ENCODE peak calls at places on chromosome 10, in six cellular contexts. One of them, this sample, is unnamed.

GRCh38 chr10:71860243-71861029 is 9.4 kb upstream of the PSAP start:
- DNase-seq in fibroblast of pulmonary artery: peak; percentile 100
- DNase-seq in T-helper 1 cell: no peak
- DNase-seq in sciatic nerve: peak; percentile 92
- DNase-seq in stimulated activated CD8-positive, alpha-beta memory T cell treated with anti-CD3 and anti-CD28 coated beads, Interleukin-7, amount 100 ng/mL, for 1 hour: no peak
- DNase-seq in effector memory CD4-positive, alpha-beta T cell: no peak
- DNase-seq in this sample: no peak

GRCh38 chr10:70858759-70859158 is 29.6 kb downstream of the PCBD1 start:
- DNase-seq in fibroblast of pulmonary artery: no peak
- DNase-seq in T-helper 1 cell: no peak
- DNase-seq in sciatic nerve: no peak
- DNase-seq in stimulated activated CD8-positive, alpha-beta memory T cell treated with anti-CD3 and anti-CD28 coated beads, Interleukin-7, amount 100 ng/mL, for 1 hour: no peak
- DNase-seq in effector memory CD4-positive, alpha-beta T cell: no peak
- DNase-seq in this sample: no peak

GRCh38 chr10:13685885-13686284 is 99.1 kb downstream of the PRPF18 start:
- DNase-seq in fibroblast of pulmonary artery: no peak
- DNase-seq in T-helper 1 cell: no peak
- DNase-seq in sciatic nerve: no peak
- DNase-seq in stimulated activated CD8-positive, alpha-beta memory T cell treated with anti-CD3 and anti-CD28 coated beads, Interleukin-7, amount 100 ng/mL, for 1 hour: no peak
- DNase-seq in effector memory CD4-positive, alpha-beta T cell: no peak
- DNase-seq in this sample: no peak

GRCh38 chr10:78533093-78533492 is 499.4 kb downstream of the RPS24 start:
- DNase-seq in fibroblast of pulmonary artery: no peak
- DNase-seq in T-helper 1 cell: no peak
- DNase-seq in sciatic nerve: peak; percentile 44
- DNase-seq in stimulated activated CD8-positive, alpha-beta memory T cell treated with anti-CD3 and anti-CD28 coated beads, Interleukin-7, amount 100 ng/mL, for 1 hour: no peak
- DNase-seq in effector memory CD4-positive, alpha-beta T cell: no peak
- DNase-seq in this sample: no peak

GRCh38 chr10:103666109-103666508 is 172.6 kb downstream of the NEURL1 start:
- DNase-seq in fibroblast of pulmonary artery: peak; percentile 60
- DNase-seq in T-helper 1 cell: no peak
- DNase-seq in sciatic nerve: no peak
- DNase-seq in stimulated activated CD8-positive, alpha-beta memory T cell treated with anti-CD3 and anti-CD28 coated beads, Interleukin-7, amount 100 ng/mL, for 1 hour: no peak
- DNase-seq in effector memory CD4-positive, alpha-beta T cell: no peak
- DNase-seq in this sample: no peak

GRCh38 chr10:8180348-8180747 is 125.9 kb downstream of the GATA3 start:
- DNase-seq in fibroblast of pulmonary artery: no peak
- DNase-seq in T-helper 1 cell: no peak
- DNase-seq in sciatic nerve: no peak
- DNase-seq in stimulated activated CD8-positive, alpha-beta memory T cell treated with anti-CD3 and anti-CD28 coated beads, Interleukin-7, amount 100 ng/mL, for 1 hour: no peak
- DNase-seq in effector memory CD4-positive, alpha-beta T cell: no peak
- DNase-seq in this sample: no peak

GRCh38 chr10:102613761-102614160 is 30.5 kb upstream of the TRIM8 start:
- DNase-seq in fibroblast of pulmonary artery: no peak
- DNase-seq in T-helper 1 cell: no peak
- DNase-seq in sciatic nerve: no peak
- DNase-seq in stimulated activated CD8-positive, alpha-beta memory T cell treated with anti-CD3 and anti-CD28 coated beads, Interleukin-7, amount 100 ng/mL, for 1 hour: no peak
- DNase-seq in effector memory CD4-positive, alpha-beta T cell: no peak
- DNase-seq in this sample: no peak

GRCh38 chr10:6737758-6738463 is 157.8 kb upstream of the PRKCQ start:
- DNase-seq in fibroblast of pulmonary artery: no peak
- DNase-seq in T-helper 1 cell: no peak
- DNase-seq in sciatic nerve: no peak
- DNase-seq in stimulated activated CD8-positive, alpha-beta memory T cell treated with anti-CD3 and anti-CD28 coated beads, Interleukin-7, amount 100 ng/mL, for 1 hour: no peak
- DNase-seq in effector memory CD4-positive, alpha-beta T cell: no peak
- DNase-seq in this sample: no peak

GRCh38 chr10:55500931-55501559 is 700.0 kb upstream of the PCDH15 start:
- DNase-seq in fibroblast of pulmonary artery: peak; percentile 34
- DNase-seq in T-helper 1 cell: no peak
- DNase-seq in sciatic nerve: no peak
- DNase-seq in stimulated activated CD8-positive, alpha-beta memory T cell treated with anti-CD3 and anti-CD28 coated beads, Interleukin-7, amount 100 ng/mL, for 1 hour: no peak
- DNase-seq in effector memory CD4-positive, alpha-beta T cell: no peak
- DNase-seq in this sample: no peak

GRCh38 chr10:34801066-34801738 is 13.9 kb downstream of the PARD3 start:
- DNase-seq in fibroblast of pulmonary artery: peak; percentile 45
- DNase-seq in T-helper 1 cell: no peak
- DNase-seq in sciatic nerve: no peak
- DNase-seq in stimulated activated CD8-positive, alpha-beta memory T cell treated with anti-CD3 and anti-CD28 coated beads, Interleukin-7, amount 100 ng/mL, for 1 hour: no peak
- DNase-seq in effector memory CD4-positive, alpha-beta T cell: no peak
- DNase-seq in this sample: no peak

GRCh38 chr10:109956454-109957091 is 33.3 kb upstream of the XPNPEP1 start:
- DNase-seq in fibroblast of pulmonary artery: peak; percentile 61
- DNase-seq in T-helper 1 cell: no peak
- DNase-seq in sciatic nerve: no peak
- DNase-seq in stimulated activated CD8-positive, alpha-beta memory T cell treated with anti-CD3 and anti-CD28 coated beads, Interleukin-7, amount 100 ng/mL, for 1 hour: no peak
- DNase-seq in effector memory CD4-positive, alpha-beta T cell: no peak
- DNase-seq in this sample: no peak

GRCh38 chr10:89625041-89625765 is 19.8 kb downstream of the PANK1 start:
- DNase-seq in fibroblast of pulmonary artery: no peak
- DNase-seq in T-helper 1 cell: no peak
- DNase-seq in sciatic nerve: no peak
- DNase-seq in stimulated activated CD8-positive, alpha-beta memory T cell treated with anti-CD3 and anti-CD28 coated beads, Interleukin-7, amount 100 ng/mL, for 1 hour: no peak
- DNase-seq in effector memory CD4-positive, alpha-beta T cell: no peak
- DNase-seq in this sample: no peak

GRCh38 chr10:44589181-44589884 is 204.4 kb upstream of the CXCL12 start:
- DNase-seq in fibroblast of pulmonary artery: no peak
- DNase-seq in T-helper 1 cell: no peak
- DNase-seq in sciatic nerve: no peak
- DNase-seq in stimulated activated CD8-positive, alpha-beta memory T cell treated with anti-CD3 and anti-CD28 coated beads, Interleukin-7, amount 100 ng/mL, for 1 hour: no peak
- DNase-seq in effector memory CD4-positive, alpha-beta T cell: no peak
- DNase-seq in this sample: no peak

GRCh38 chr10:43890124-43890523 is 241.4 kb upstream of the ZNF32 start:
- DNase-seq in fibroblast of pulmonary artery: peak; percentile 63
- DNase-seq in T-helper 1 cell: no peak
- DNase-seq in sciatic nerve: no peak
- DNase-seq in stimulated activated CD8-positive, alpha-beta memory T cell treated with anti-CD3 and anti-CD28 coated beads, Interleukin-7, amount 100 ng/mL, for 1 hour: no peak
- DNase-seq in effector memory CD4-positive, alpha-beta T cell: no peak
- DNase-seq in this sample: no peak

GRCh38 chr10:69327463-69328345 is 49.4 kb downstream of the HK1 start:
- DNase-seq in fibroblast of pulmonary artery: peak; percentile 78
- DNase-seq in T-helper 1 cell: no peak
- DNase-seq in sciatic nerve: peak; percentile 70
- DNase-seq in stimulated activated CD8-positive, alpha-beta memory T cell treated with anti-CD3 and anti-CD28 coated beads, Interleukin-7, amount 100 ng/mL, for 1 hour: no peak
- DNase-seq in effector memory CD4-positive, alpha-beta T cell: no peak
- DNase-seq in this sample: peak; percentile 21

GRCh38 chr10:34164029-34164428 is 651.1 kb downstream of the PARD3 start:
- DNase-seq in fibroblast of pulmonary artery: no peak
- DNase-seq in T-helper 1 cell: no peak
- DNase-seq in sciatic nerve: no peak
- DNase-seq in stimulated activated CD8-positive, alpha-beta memory T cell treated with anti-CD3 and anti-CD28 coated beads, Interleukin-7, amount 100 ng/mL, for 1 hour: no peak
- DNase-seq in effector memory CD4-positive, alpha-beta T cell: no peak
- DNase-seq in this sample: no peak

GRCh38 chr10:59879363-59879935 is 26.9 kb downstream of the CCDC6 start:
- DNase-seq in fibroblast of pulmonary artery: no peak
- DNase-seq in T-helper 1 cell: no peak
- DNase-seq in sciatic nerve: no peak
- DNase-seq in stimulated activated CD8-positive, alpha-beta memory T cell treated with anti-CD3 and anti-CD28 coated beads, Interleukin-7, amount 100 ng/mL, for 1 hour: no peak
- DNase-seq in effector memory CD4-positive, alpha-beta T cell: no peak
- DNase-seq in this sample: no peak

GRCh38 chr10:82228701-82229100 is 353.7 kb downstream of the NRG3 start:
- DNase-seq in fibroblast of pulmonary artery: peak; percentile 52
- DNase-seq in T-helper 1 cell: no peak
- DNase-seq in sciatic nerve: no peak
- DNase-seq in stimulated activated CD8-positive, alpha-beta memory T cell treated with anti-CD3 and anti-CD28 coated beads, Interleukin-7, amount 100 ng/mL, for 1 hour: no peak
- DNase-seq in effector memory CD4-positive, alpha-beta T cell: no peak
- DNase-seq in this sample: no peak

GRCh38 chr10:127063762-127064161 is 132.6 kb downstream of the INSYN2A start:
- DNase-seq in fibroblast of pulmonary artery: no peak
- DNase-seq in T-helper 1 cell: no peak
- DNase-seq in sciatic nerve: no peak
- DNase-seq in stimulated activated CD8-positive, alpha-beta memory T cell treated with anti-CD3 and anti-CD28 coated beads, Interleukin-7, amount 100 ng/mL, for 1 hour: no peak
- DNase-seq in effector memory CD4-positive, alpha-beta T cell: no peak
- DNase-seq in this sample: no peak

GRCh38 chr10:84401838-84402611 is 73.6 kb downstream of the CCSER2 start:
- DNase-seq in fibroblast of pulmonary artery: no peak
- DNase-seq in T-helper 1 cell: no peak
- DNase-seq in sciatic nerve: no peak
- DNase-seq in stimulated activated CD8-positive, alpha-beta memory T cell treated with anti-CD3 and anti-CD28 coated beads, Interleukin-7, amount 100 ng/mL, for 1 hour: no peak
- DNase-seq in effector memory CD4-positive, alpha-beta T cell: no peak
- DNase-seq in this sample: no peak

GRCh38 chr10:104581884-104582603 is 59.0 kb upstream of the SORCS3 start:
- DNase-seq in fibroblast of pulmonary artery: peak; percentile 62
- DNase-seq in T-helper 1 cell: no peak
- DNase-seq in sciatic nerve: no peak
- DNase-seq in stimulated activated CD8-positive, alpha-beta memory T cell treated with anti-CD3 and anti-CD28 coated beads, Interleukin-7, amount 100 ng/mL, for 1 hour: no peak
- DNase-seq in effector memory CD4-positive, alpha-beta T cell: no peak
- DNase-seq in this sample: no peak

GRCh38 chr10:51643734-51644133 is 55.7 kb downstream of the CSTF2T start:
- DNase-seq in fibroblast of pulmonary artery: no peak
- DNase-seq in T-helper 1 cell: no peak
- DNase-seq in sciatic nerve: no peak
- DNase-seq in stimulated activated CD8-positive, alpha-beta memory T cell treated with anti-CD3 and anti-CD28 coated beads, Interleukin-7, amount 100 ng/mL, for 1 hour: no peak
- DNase-seq in effector memory CD4-positive, alpha-beta T cell: no peak
- DNase-seq in this sample: no peak

GRCh38 chr10:128064615-128065580 is 61.3 kb downstream of the MKI67 start:
- DNase-seq in fibroblast of pulmonary artery: peak; percentile 81
- DNase-seq in T-helper 1 cell: peak; percentile 51
- DNase-seq in sciatic nerve: peak; percentile 78
- DNase-seq in stimulated activated CD8-positive, alpha-beta memory T cell treated with anti-CD3 and anti-CD28 coated beads, Interleukin-7, amount 100 ng/mL, for 1 hour: peak; percentile 41
- DNase-seq in effector memory CD4-positive, alpha-beta T cell: peak; percentile 43
- DNase-seq in this sample: peak; percentile 53

GRCh38 chr10:124035928-124036558 is 57.4 kb downstream of the CHST15 start:
- DNase-seq in fibroblast of pulmonary artery: no peak
- DNase-seq in T-helper 1 cell: no peak
- DNase-seq in sciatic nerve: no peak
- DNase-seq in stimulated activated CD8-positive, alpha-beta memory T cell treated with anti-CD3 and anti-CD28 coated beads, Interleukin-7, amount 100 ng/mL, for 1 hour: peak; percentile 14
- DNase-seq in effector memory CD4-positive, alpha-beta T cell: no peak
- DNase-seq in this sample: no peak

GRCh38 chr10:60732240-60733188 is 45.8 kb upstream of the CDK1 start:
- DNase-seq in fibroblast of pulmonary artery: no peak
- DNase-seq in T-helper 1 cell: peak; percentile 39
- DNase-seq in sciatic nerve: no peak
- DNase-seq in stimulated activated CD8-positive, alpha-beta memory T cell treated with anti-CD3 and anti-CD28 coated beads, Interleukin-7, amount 100 ng/mL, for 1 hour: no peak
- DNase-seq in effector memory CD4-positive, alpha-beta T cell: peak; percentile 24
- DNase-seq in this sample: peak; percentile 32

GRCh38 chr10:24957624-24958435 is 5.4 kb upstream of the PRTFDC1 start:
- DNase-seq in fibroblast of pulmonary artery: peak; percentile 95
- DNase-seq in T-helper 1 cell: no peak
- DNase-seq in sciatic nerve: no peak
- DNase-seq in stimulated activated CD8-positive, alpha-beta memory T cell treated with anti-CD3 and anti-CD28 coated beads, Interleukin-7, amount 100 ng/mL, for 1 hour: no peak
- DNase-seq in effector memory CD4-positive, alpha-beta T cell: no peak
- DNase-seq in this sample: no peak

GRCh38 chr10:32033171-32033570 is 23.1 kb downstream of the KIF5B start:
- DNase-seq in fibroblast of pulmonary artery: no peak
- DNase-seq in T-helper 1 cell: no peak
- DNase-seq in sciatic nerve: no peak
- DNase-seq in stimulated activated CD8-positive, alpha-beta memory T cell treated with anti-CD3 and anti-CD28 coated beads, Interleukin-7, amount 100 ng/mL, for 1 hour: no peak
- DNase-seq in effector memory CD4-positive, alpha-beta T cell: no peak
- DNase-seq in this sample: no peak

GRCh38 chr10:69217119-69217754 is 2.9 kb upstream of the HKDC1 start:
- DNase-seq in fibroblast of pulmonary artery: peak; percentile 76
- DNase-seq in T-helper 1 cell: no peak
- DNase-seq in sciatic nerve: no peak
- DNase-seq in stimulated activated CD8-positive, alpha-beta memory T cell treated with anti-CD3 and anti-CD28 coated beads, Interleukin-7, amount 100 ng/mL, for 1 hour: no peak
- DNase-seq in effector memory CD4-positive, alpha-beta T cell: no peak
- DNase-seq in this sample: no peak

GRCh38 chr10:113523071-113523470 is 29.8 kb upstream of the HABP2 start:
- DNase-seq in fibroblast of pulmonary artery: no peak
- DNase-seq in T-helper 1 cell: no peak
- DNase-seq in sciatic nerve: peak; percentile 38
- DNase-seq in stimulated activated CD8-positive, alpha-beta memory T cell treated with anti-CD3 and anti-CD28 coated beads, Interleukin-7, amount 100 ng/mL, for 1 hour: no peak
- DNase-seq in effector memory CD4-positive, alpha-beta T cell: no peak
- DNase-seq in this sample: no peak

GRCh38 chr10:126268104-126268900 is 120.0 kb downstream of the ADAM12 start:
- DNase-seq in fibroblast of pulmonary artery: peak; percentile 24
- DNase-seq in T-helper 1 cell: no peak
- DNase-seq in sciatic nerve: no peak
- DNase-seq in stimulated activated CD8-positive, alpha-beta memory T cell treated with anti-CD3 and anti-CD28 coated beads, Interleukin-7, amount 100 ng/mL, for 1 hour: no peak
- DNase-seq in effector memory CD4-positive, alpha-beta T cell: no peak
- DNase-seq in this sample: no peak